ENCODE peak calls at places on chromosomes 11 and 22, in five cellular contexts. One of them, this sample, is unnamed.

GRCh38 chr11:70454197-70454767 is 56.0 kb downstream of the CTTN start:
- DNase-seq in frontal cortex: no peak
- DNase-seq in NCI-H2081: no peak
- DNase-seq in HS-5: no peak
- DNase-seq in NCI-H2029: no peak
- DNase-seq in this sample: no peak

GRCh38 chr11:14423633-14424032 is 64.7 kb upstream of the RRAS2 start:
- DNase-seq in frontal cortex: no peak
- DNase-seq in NCI-H2029: no peak
- DNase-seq in NCI-H2081: no peak
- DNase-seq in HS-5: no peak
- DNase-seq in this sample: no peak

GRCh38 chr11:93908689-93909088 is 58.3 kb upstream of the VSTM5 start:
- DNase-seq in frontal cortex: no peak
- DNase-seq in NCI-H2029: no peak
- DNase-seq in NCI-H2081: no peak
- DNase-seq in HS-5: peak
- DNase-seq in this sample: peak

GRCh38 chr11:108666373-108666772 is 1.5 kb downstream of the DDX10 start:
- DNase-seq in NCI-H2081: no peak
- DNase-seq in NCI-H2029: no peak
- DNase-seq in frontal cortex: no peak
- DNase-seq in HS-5: no peak
- DNase-seq in this sample: no peak

GRCh38 chr11:43905788-43906187 is 25.2 kb downstream of the ALKBH3 start:
- DNase-seq in NCI-H2081: peak
- DNase-seq in frontal cortex: peak
- DNase-seq in NCI-H2029: no peak
- DNase-seq in HS-5: no peak
- DNase-seq in this sample: no peak

GRCh38 chr11:109320595-109320994 is 101.4 kb upstream of the C11orf87 start:
- DNase-seq in frontal cortex: no peak
- DNase-seq in NCI-H2081: no peak
- DNase-seq in HS-5: peak
- DNase-seq in NCI-H2029: no peak
- DNase-seq in this sample: peak

GRCh38 chr22:43227231-43227630 is 40.3 kb upstream of the TTLL12 start:
- DNase-seq in HS-5: no peak
- DNase-seq in NCI-H2081: no peak
- DNase-seq in frontal cortex: no peak
- DNase-seq in NCI-H2029: no peak
- DNase-seq in this sample: no peak

GRCh38 chr11:18471995-18472394 is 16.3 kb downstream of the LDHAL6A start:
- DNase-seq in frontal cortex: no peak
- DNase-seq in NCI-H2029: no peak
- DNase-seq in HS-5: no peak
- DNase-seq in NCI-H2081: no peak
- DNase-seq in this sample: no peak

GRCh38 chr11:130435671-130436070 is 7.3 kb upstream of the ADAMTS8 start:
- DNase-seq in NCI-H2081: no peak
- DNase-seq in HS-5: no peak
- DNase-seq in NCI-H2029: no peak
- DNase-seq in frontal cortex: no peak
- DNase-seq in this sample: no peak

GRCh38 chr11:75261474-75261847 is 20.9 kb downstream of the TPBGL start:
- DNase-seq in NCI-H2029: no peak
- DNase-seq in HS-5: no peak
- DNase-seq in NCI-H2081: no peak
- DNase-seq in frontal cortex: no peak
- DNase-seq in this sample: no peak

GRCh38 chr11:32052218-32052617 is 38.7 kb upstream of the RCN1 start:
- DNase-seq in NCI-H2029: peak
- DNase-seq in NCI-H2081: peak
- DNase-seq in HS-5: no peak
- DNase-seq in frontal cortex: peak
- DNase-seq in this sample: no peak

GRCh38 chr11:11081786-11082185 is 223.9 kb upstream of the ZBED5 start:
- DNase-seq in NCI-H2029: no peak
- DNase-seq in HS-5: no peak
- DNase-seq in NCI-H2081: no peak
- DNase-seq in frontal cortex: no peak
- DNase-seq in this sample: no peak

GRCh38 chr11:121091492-121092179 is 9.4 kb upstream of the TECTA start:
- DNase-seq in NCI-H2029: no peak
- DNase-seq in HS-5: no peak
- DNase-seq in NCI-H2081: no peak
- DNase-seq in frontal cortex: no peak
- DNase-seq in this sample: no peak

GRCh38 chr11:68457898-68458249 is 2.7 kb upstream of the PPP6R3 start:
- DNase-seq in frontal cortex: no peak
- DNase-seq in NCI-H2029: no peak
- DNase-seq in HS-5: no peak
- DNase-seq in NCI-H2081: no peak
- DNase-seq in this sample: no peak

GRCh38 chr11:115158053-115158452 is 346.2 kb downstream of the CADM1 start:
- DNase-seq in NCI-H2081: no peak
- DNase-seq in NCI-H2029: no peak
- DNase-seq in HS-5: no peak
- DNase-seq in frontal cortex: no peak
- DNase-seq in this sample: no peak

GRCh38 chr22:31861226-31861840 is 83.0 kb upstream of the YWHAH start:
- DNase-seq in HS-5: no peak
- DNase-seq in frontal cortex: no peak
- DNase-seq in NCI-H2081: no peak
- DNase-seq in NCI-H2029: no peak
- DNase-seq in this sample: no peak

GRCh38 chr11:134740590-134741342 is 328.7 kb upstream of the B3GAT1 start:
- DNase-seq in NCI-H2029: no peak
- DNase-seq in HS-5: no peak
- DNase-seq in NCI-H2081: no peak
- DNase-seq in frontal cortex: no peak
- DNase-seq in this sample: no peak

This sample was measured in epithelial cell of proximal tubule.